ENCODE peak calls at places on chromosomes 5 and 9, in six cellular contexts. N, Y, D, E, M and X are unnamed samples.

GRCh38 chr9:91421987-91422765 is 1.5 kb downstream of the NFIL3 start:
- DNase-seq in N (no peak), Y (no peak), D (no peak), E (no peak), M (peak), X (no peak)

GRCh38 chr5:157908459-157908858 is 49.5 kb upstream of the CLINT1 start:
- DNase-seq in N (no peak), Y (no peak), D (no peak), E (no peak), M (no peak), X (no peak)

GRCh38 chr9:14358523-14358922 is 44.6 kb upstream of the NFIB start:
- DNase-seq in N (no peak), Y (no peak), D (no peak), E (peak), M (no peak), X (no peak)

GRCh38 chr9:126152622-126153362 is 173.8 kb upstream of the MVB12B start:
- DNase-seq in N (no peak), Y (no peak), D (no peak), E (no peak), M (no peak), X (no peak)

GRCh38 chr9:22005700-22006605 is 3.2 kb downstream of the CDKN2B start:
- DNase-seq in N (peak), Y (no peak), D (no peak), E (no peak), M (no peak), X (no peak)

GRCh38 chr9:1202512-1203285 is 152.5 kb downstream of the DMRT2 start:
- DNase-seq in N (no peak), Y (no peak), D (no peak), E (no peak), M (no peak), X (no peak)

GRCh38 chr9:129964901-129965734 is 77.9 kb downstream of the FNBP1 start:
- DNase-seq in N (no peak), Y (no peak), D (no peak), E (no peak), M (no peak), X (no peak)

GRCh38 chr9:123318192-123318591 is 37.8 kb upstream of the CRB2 start:
- DNase-seq in N (no peak), Y (peak), D (peak), E (no peak), M (no peak), X (peak)

GRCh38 chr5:173680660-173681242 is 64.3 kb upstream of the BOD1 start:
- DNase-seq in N (no peak), Y (peak), D (no peak), E (no peak), M (no peak), X (no peak)

DNA sequence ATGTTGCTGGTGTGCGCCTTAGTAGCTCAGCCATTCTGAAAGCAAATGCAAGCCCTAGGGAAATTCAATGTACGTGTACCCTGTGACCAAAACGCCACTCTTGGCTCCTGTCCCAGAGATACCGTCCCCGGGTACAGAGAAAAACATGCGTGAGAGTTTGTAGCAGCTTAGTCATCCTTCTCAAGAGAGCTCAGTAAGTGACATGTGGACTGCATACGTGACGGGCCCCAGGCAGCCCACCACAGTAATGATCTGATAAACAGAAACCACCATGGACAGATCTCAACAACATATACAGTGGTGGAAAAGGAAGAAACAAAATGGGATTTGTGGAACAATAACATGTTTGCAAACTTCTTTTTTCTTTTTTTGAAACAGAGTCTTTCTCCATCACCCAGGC is 45.1 kb downstream of the S1PR3 start:
- DNase-seq in N (no peak), Y (no peak), D (no peak), E (no peak), M (no peak), X (no peak)
- TF ChIP-seq TAF1 in N (no peak), Y (no peak), D (no peak), E (no peak), M (no peak), X (no peak)

GRCh38 chr5:145633474-145633873 is 201.7 kb downstream of the PRELID2 start:
- DNase-seq in N (no peak), Y (no peak), D (no peak), E (no peak), M (no peak), X (no peak)
- TF ChIP-seq POLR2AphosphoS5 in N (no peak), Y (no peak), D (no peak), E (no peak), M (no peak), X (no peak)

DNA sequence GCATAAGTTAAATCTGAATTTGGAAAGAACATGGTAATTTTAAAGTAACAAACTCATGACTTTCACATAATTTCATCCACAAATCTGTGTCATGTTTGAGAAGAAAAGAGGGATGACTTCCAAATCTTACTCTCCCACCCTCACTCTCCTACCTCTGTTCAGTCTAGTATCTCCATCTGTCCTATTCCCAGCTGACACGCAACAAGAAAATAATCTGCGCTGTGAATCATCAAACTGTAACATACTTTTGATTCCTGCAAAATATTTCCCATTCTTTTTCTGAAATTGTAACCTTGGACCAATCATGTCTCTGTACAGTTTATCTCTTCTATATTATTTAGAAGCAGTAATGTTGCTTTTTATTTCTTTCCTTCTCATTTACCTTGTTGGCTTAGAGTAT is 91.4 kb downstream of the SLC12A2 start:
- DNase-seq in N (no peak), Y (no peak), D (no peak), E (no peak), M (no peak), X (no peak)
- TF ChIP-seq TAF1 in N (no peak), Y (no peak), D (no peak), E (no peak), M (no peak), X (no peak)

GRCh38 chr5:15500326-15500958 is 462 bp downstream of the FBXL7 start:
- DNase-seq in N (peak), Y (no peak), D (no peak), E (no peak), M (no peak), X (no peak)
- TF ChIP-seq POLR2AphosphoS5 in N (no peak), Y (no peak), D (no peak), E (no peak), M (no peak), X (no peak)

GRCh38 chr5:88688242-88688959 is 194.6 kb downstream of the MEF2C start:
- DNase-seq in N (no peak), Y (no peak), D (no peak), E (no peak), M (no peak), X (no peak)

GRCh38 chr5:88687253-88687955 is 195.6 kb downstream of the MEF2C start:
- DNase-seq in N (no peak), Y (no peak), D (no peak), E (no peak), M (no peak), X (no peak)

GRCh38 chr5:88686077-88686541 is 196.9 kb downstream of the MEF2C start:
- DNase-seq in N (no peak), Y (no peak), D (no peak), E (no peak), M (no peak), X (no peak)

GRCh38 chr5:88688981-88689661 is 193.9 kb downstream of the MEF2C start:
- DNase-seq in N (peak), Y (no peak), D (no peak), E (no peak), M (no peak), X (no peak)

DNA sequence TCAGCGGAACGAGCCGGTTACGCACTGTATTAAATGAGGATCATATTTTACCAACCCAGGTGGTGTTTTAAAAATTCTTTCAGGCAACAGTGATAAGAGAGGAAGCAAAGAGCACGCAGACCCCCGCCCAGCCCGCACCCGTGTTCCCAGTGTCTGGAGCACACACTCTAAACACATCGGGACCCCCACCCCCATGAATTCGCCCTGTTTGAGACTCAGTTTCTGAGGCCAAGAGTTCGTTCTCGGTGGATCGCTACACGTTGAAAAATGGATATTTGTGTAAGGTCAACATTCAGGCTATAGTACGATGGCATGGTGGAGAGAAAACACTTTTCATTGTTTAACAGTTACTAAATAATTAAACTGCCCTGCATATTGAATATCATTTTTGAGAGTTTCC is 196.2 kb downstream of the MEF2C start:
- DNase-seq in N (no peak), Y (no peak), D (no peak), E (no peak), M (no peak), X (no peak)
- TF ChIP-seq TAF1 in N (no peak), Y (no peak), D (no peak), E (no peak), M (no peak), X (no peak)

GRCh38 chr9:127973169-127974001 is 7.4 kb downstream of the EEIG1 start:
- DNase-seq in N (no peak), Y (no peak), D (no peak), E (no peak), M (no peak), X (no peak)
- TF ChIP-seq POLR2AphosphoS5 in N (no peak), Y (no peak), D (no peak), E (no peak), M (no peak), X (no peak)

GRCh38 chr5:24630925-24631324 is 13.9 kb downstream of the CDH10 start:
- DNase-seq in N (no peak), Y (no peak), D (no peak), E (no peak), M (no peak), X (no peak)
- TF ChIP-seq TAF1 in N (no peak), Y (no peak), D (no peak), E (no peak), M (no peak), X (no peak)

DNA sequence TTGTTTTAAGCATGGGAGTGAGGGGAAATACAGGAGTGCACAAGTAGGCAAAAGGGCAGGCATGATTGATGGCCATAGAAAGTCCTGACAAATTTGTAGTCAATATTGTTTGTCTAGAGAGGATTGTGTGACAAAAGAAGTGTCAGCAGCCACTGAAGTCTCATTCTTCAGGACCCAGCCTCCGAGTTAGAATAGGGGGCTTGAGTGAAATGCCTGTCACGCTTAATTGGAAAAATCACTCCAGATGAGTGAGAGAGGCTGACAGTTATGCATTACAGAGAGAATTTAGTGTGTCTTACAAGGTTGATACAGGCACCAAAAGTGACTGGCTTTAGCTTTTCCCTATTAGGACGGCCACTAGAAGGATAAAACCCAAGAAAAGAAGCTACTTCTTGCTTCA is 81.9 kb upstream of the RPS23 start:
- DNase-seq in N (no peak), Y (no peak), D (no peak), E (no peak), M (no peak), X (no peak)
- TF ChIP-seq POLR2AphosphoS5 in N (no peak), Y (no peak), D (no peak), E (no peak), M (no peak), X (no peak)

DNA sequence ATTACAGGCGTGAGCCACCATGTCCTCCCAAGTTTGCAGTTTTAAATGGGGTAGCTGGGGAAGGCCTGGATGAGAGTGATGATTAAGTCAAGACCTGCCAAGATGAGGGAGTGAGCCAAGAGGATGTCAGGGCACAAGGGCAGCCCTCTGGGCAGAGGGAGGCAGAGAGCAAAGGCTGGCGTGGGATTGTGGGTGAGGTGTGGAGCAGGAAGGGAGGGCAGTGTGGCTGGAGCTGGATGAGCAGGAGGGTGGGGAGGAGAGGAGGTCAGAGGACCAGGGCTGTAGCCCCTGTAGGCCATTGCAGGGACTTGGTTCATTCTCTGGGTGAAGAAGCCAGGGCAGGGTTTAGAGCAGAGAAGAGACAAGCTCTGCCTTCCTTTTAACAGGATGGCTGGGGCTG is 53.7 kb upstream of the CTNNA1 start:
- DNase-seq in N (no peak), Y (no peak), D (no peak), E (no peak), M (no peak), X (no peak)
- TF ChIP-seq TAF1 in N (no peak), Y (no peak), D (no peak), E (no peak), M (no peak), X (no peak)